ENCODE peak calls at places on chromosomes 12 and 14, in four cellular contexts. W is AG10803, P is HFF-Myc, Z is heart right ventricle. M is an unnamed sample.

GRCh38 chr14:39107624-39108023 is 4.6 kb upstream of the SEC23A start:
- DNase-seq in W (peak; percentile 56), P (no peak), Z (no peak), M (no peak)

GRCh38 chr12:122366685-122367475 is 55.6 kb downstream of the CLIP1 start:
- DNase-seq in W (peak; percentile 96), Z (no peak), P (peak; percentile 78), M (peak; percentile 80)

GRCh38 chr12:132317233-132317938 is 12.0 kb downstream of the GALNT9 start:
- DNase-seq in Z (no peak), P (no peak), W (no peak), M (no peak)

GRCh38 chr12:955923-956322 is 6.4 kb upstream of the RAD52 start:
- DNase-seq in Z (no peak), P (no peak), W (no peak), M (no peak)

GRCh38 chr12:93733358-93733757 is 56.2 kb downstream of the CRADD start:
- DNase-seq in Z (peak; percentile 31), W (no peak), P (no peak), M (no peak)

GRCh38 chr14:78758333-78758732 is 588.2 kb downstream of the NRXN3 start:
- DNase-seq in W (peak; percentile 18), P (no peak), Z (no peak), M (no peak)

GRCh38 chr14:73775339-73776193 is 61.4 kb upstream of the PNMA1 start:
- DNase-seq in P (no peak), W (no peak), Z (no peak), M (no peak)

GRCh38 chr12:123384994-123385376 is 1.1 kb downstream of the KMT5A start:
- DNase-seq in P (no peak), Z (no peak), W (peak; percentile 80), M (no peak)

GRCh38 chr12:19692091-19692490 is 252.8 kb downstream of the AEBP2 start:
- DNase-seq in Z (no peak), W (no peak), P (no peak), M (no peak)

GRCh38 chr14:100486025-100486828 is 101.0 kb downstream of the BEGAIN start:
- DNase-seq in P (peak; percentile 89), Z (peak; percentile 52), W (peak; percentile 97), M (no peak)

GRCh38 chr14:31926123-31926522 is 151.0 kb upstream of the ARHGAP5 start:
- DNase-seq in Z (no peak), W (peak; percentile 35), P (no peak), M (no peak)

GRCh38 chr14:100294213-100294962 is 11.9 kb downstream of the SLC25A29 start:
- DNase-seq in W (no peak), P (no peak), Z (no peak), M (peak; percentile 81)

GRCh38 chr14:105891631-105892452 is 365.5 kb downstream of the TMEM121 start:
- DNase-seq in Z (no peak), W (no peak), P (no peak), M (no peak)

GRCh38 chr14:79496701-79497100 is 714.6 kb downstream of the DIO2 start:
- DNase-seq in W (no peak), Z (no peak), P (no peak), M (no peak)

GRCh38 chr14:78022059-78022458 is 148.1 kb upstream of the NRXN3 start:
- DNase-seq in W (peak; percentile 49), P (peak; percentile 3), Z (peak; percentile 42), M (peak; percentile 17)

GRCh38 chr14:103231376-103232019 is 102.5 kb upstream of the EIF5 start:
- DNase-seq in P (no peak), W (no peak), Z (no peak), M (no peak)

GRCh38 chr14:94485944-94486841 is 10.2 kb upstream of the SERPINA9 start:
- DNase-seq in P (peak; percentile 10), Z (peak; percentile 11), W (peak; percentile 66), M (peak; percentile 39)

GRCh38 chr14:21300892-21301291 is 21.0 kb downstream of the RPGRIP1 start:
- DNase-seq in P (no peak), Z (peak; percentile 10), W (no peak), M (no peak)

GRCh38 chr12:100858658-100859057 is 64.1 kb downstream of the ANO4 start:
- DNase-seq in Z (no peak), P (no peak), W (peak; percentile 75), M (no peak)

GRCh38 chr14:46686652-46687051 is 35.1 kb upstream of the RPL10L start:
- DNase-seq in W (no peak), P (no peak), Z (no peak), M (no peak)

GRCh38 chr12:67161322-67161918 is 107.7 kb upstream of the CAND1 start:
- DNase-seq in W (peak; percentile 44), Z (peak; percentile 5), P (peak; percentile 6), M (no peak)

M was measured in lower leg skin.